ENCODE peak calls at places on chromosomes 6 and 20, in five cellular contexts. One of them, this sample, is unnamed.

GRCh38 chr6:36116943-36117342 is 13.4 kb upstream of the MAPK13 start:
- DNase-seq in IMR-90: no peak
- DNase-seq in H1: no peak
- DNase-seq in K562: no peak
- DNase-seq in A549: no peak
- DNase-seq in this sample: no peak

GRCh38 chr6:21360353-21360752 is 233.2 kb upstream of the SOX4 start:
- DNase-seq in A549: no peak
- DNase-seq in H1: no peak
- DNase-seq in K562: no peak
- DNase-seq in IMR-90: no peak
- DNase-seq in this sample: no peak

GRCh38 chr6:3455490-3456394 is 1.1 kb downstream of the SLC22A23 start:
- DNase-seq in H1: no peak
- DNase-seq in K562: peak
- DNase-seq in IMR-90: no peak
- DNase-seq in A549: peak
- DNase-seq in this sample: peak

GRCh38 chr6:113847435-113847834 is 9.7 kb upstream of the MARCKS start:
- DNase-seq in IMR-90: peak
- DNase-seq in K562: no peak
- DNase-seq in H1: no peak
- DNase-seq in A549: no peak
- DNase-seq in this sample: no peak

GRCh38 chr6:108001696-108002231 is 43.8 kb upstream of the SEC63 start:
- DNase-seq in K562: no peak
- DNase-seq in IMR-90: no peak
- DNase-seq in H1: no peak
- DNase-seq in A549: peak
- DNase-seq in this sample: no peak

GRCh38 chr6:15722731-15723130 is 59.9 kb upstream of the DTNBP1 start:
- DNase-seq in K562: no peak
- DNase-seq in A549: no peak
- DNase-seq in IMR-90: no peak
- DNase-seq in H1: no peak
- DNase-seq in this sample: no peak

GRCh38 chr6:15752820-15753219 is 90.0 kb upstream of the DTNBP1 start:
- DNase-seq in A549: peak
- DNase-seq in IMR-90: no peak
- DNase-seq in K562: peak
- DNase-seq in H1: no peak
- DNase-seq in this sample: no peak

GRCh38 chr6:147201885-147202515 is 2.2 kb upstream of the STXBP5 start:
- DNase-seq in A549: peak
- DNase-seq in IMR-90: peak
- DNase-seq in K562: peak
- DNase-seq in H1: no peak
- DNase-seq in this sample: peak

GRCh38 chr20:5397418-5397817 is 80.7 kb upstream of the PROKR2 start:
- DNase-seq in H1: no peak
- DNase-seq in IMR-90: no peak
- DNase-seq in A549: no peak
- DNase-seq in K562: no peak
- DNase-seq in this sample: no peak

GRCh38 chr20:44959082-44959895 is 908 bp downstream of the TOMM34 start:
- DNase-seq in H1: no peak
- DNase-seq in IMR-90: peak
- DNase-seq in K562: no peak
- DNase-seq in A549: peak
- DNase-seq in this sample: peak

GRCh38 chr6:149964243-149965190 is 774 bp downstream of the ULBP1 start:
- DNase-seq in H1: no peak
- DNase-seq in IMR-90: peak
- DNase-seq in A549: no peak
- DNase-seq in K562: no peak
- DNase-seq in this sample: peak

GRCh38 chr6:2990179-2990931 is 9.3 kb upstream of the NQO2 start:
- DNase-seq in H1: no peak
- DNase-seq in IMR-90: no peak
- DNase-seq in K562: peak
- DNase-seq in A549: no peak
- DNase-seq in this sample: no peak

GRCh38 chr20:39607124-39607523 is 645.0 kb downstream of the DHX35 start:
- DNase-seq in H1: no peak
- DNase-seq in A549: no peak
- DNase-seq in K562: no peak
- DNase-seq in IMR-90: no peak
- DNase-seq in this sample: no peak

GRCh38 chr20:7672551-7672950 is 267.7 kb downstream of the HAO1 start:
- DNase-seq in H1: no peak
- DNase-seq in A549: no peak
- DNase-seq in IMR-90: no peak
- DNase-seq in K562: no peak
- DNase-seq in this sample: no peak

GRCh38 chr6:72825265-72825918 is 203.5 kb downstream of the KCNQ5 start:
- DNase-seq in H1: no peak
- DNase-seq in A549: peak
- DNase-seq in IMR-90: peak
- DNase-seq in K562: no peak
- DNase-seq in this sample: no peak

GRCh38 chr6:55448446-55448845 is 121.2 kb downstream of the GFRAL start:
- DNase-seq in H1: no peak
- DNase-seq in K562: no peak
- DNase-seq in IMR-90: peak
- DNase-seq in A549: no peak
- DNase-seq in this sample: no peak

GRCh38 chr6:12890171-12890790 is 173.7 kb downstream of the PHACTR1 start:
- DNase-seq in IMR-90: no peak
- DNase-seq in K562: peak
- DNase-seq in A549: peak
- DNase-seq in H1: no peak
- DNase-seq in this sample: no peak

GRCh38 chr6:166608819-166609218 is 18.2 kb downstream of the RPS6KA2 start:
- DNase-seq in K562: no peak
- DNase-seq in A549: no peak
- DNase-seq in IMR-90: peak
- DNase-seq in H1: no peak
- DNase-seq in this sample: no peak
- TF ChIP-seq RFX5 in K562: no peak
- TF ChIP-seq RFX5 in A549: no peak
- TF ChIP-seq RFX5 in IMR-90: no peak
- TF ChIP-seq RFX5 in H1: no peak
- TF ChIP-seq RFX5 in this sample: no peak

DNA sequence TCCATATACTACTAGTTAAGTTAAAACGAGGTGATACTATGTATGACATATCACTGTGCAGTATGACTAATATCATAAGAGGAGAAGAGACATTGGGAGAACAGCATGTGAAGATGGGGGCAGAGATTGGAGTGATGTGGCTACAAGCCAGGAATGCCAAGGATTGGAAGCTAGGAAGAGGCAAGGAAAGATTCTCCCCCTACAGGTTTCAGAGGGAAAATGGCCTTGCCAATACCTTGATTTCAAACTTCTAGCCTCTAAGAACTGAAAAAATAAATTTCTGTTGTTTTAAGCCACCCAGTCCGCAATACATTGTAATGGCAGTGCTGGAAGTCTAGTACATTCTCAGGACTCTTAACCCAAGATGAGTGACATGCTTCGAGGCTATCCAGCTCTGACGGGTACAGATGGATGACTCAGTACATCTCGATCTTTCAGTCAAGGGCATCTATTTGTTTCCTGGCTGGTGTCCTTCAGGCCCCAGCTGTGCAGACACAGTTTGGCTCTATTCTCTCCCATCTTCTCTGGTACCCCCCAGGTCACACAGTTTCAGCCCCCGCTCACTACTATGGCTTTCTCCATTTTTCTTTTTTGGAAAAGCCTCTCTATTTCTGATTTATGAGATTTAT is 55.5 kb upstream of the THEMIS start:
- DNase-seq in H1: peak
- DNase-seq in K562: no peak
- DNase-seq in IMR-90: no peak
- DNase-seq in A549: peak
- DNase-seq in this sample: no peak
- TF ChIP-seq RFX5 in H1: no peak
- TF ChIP-seq RFX5 in K562: no peak
- TF ChIP-seq RFX5 in IMR-90: no peak
- TF ChIP-seq RFX5 in A549: no peak
- TF ChIP-seq RFX5 in this sample: no peak

DNA sequence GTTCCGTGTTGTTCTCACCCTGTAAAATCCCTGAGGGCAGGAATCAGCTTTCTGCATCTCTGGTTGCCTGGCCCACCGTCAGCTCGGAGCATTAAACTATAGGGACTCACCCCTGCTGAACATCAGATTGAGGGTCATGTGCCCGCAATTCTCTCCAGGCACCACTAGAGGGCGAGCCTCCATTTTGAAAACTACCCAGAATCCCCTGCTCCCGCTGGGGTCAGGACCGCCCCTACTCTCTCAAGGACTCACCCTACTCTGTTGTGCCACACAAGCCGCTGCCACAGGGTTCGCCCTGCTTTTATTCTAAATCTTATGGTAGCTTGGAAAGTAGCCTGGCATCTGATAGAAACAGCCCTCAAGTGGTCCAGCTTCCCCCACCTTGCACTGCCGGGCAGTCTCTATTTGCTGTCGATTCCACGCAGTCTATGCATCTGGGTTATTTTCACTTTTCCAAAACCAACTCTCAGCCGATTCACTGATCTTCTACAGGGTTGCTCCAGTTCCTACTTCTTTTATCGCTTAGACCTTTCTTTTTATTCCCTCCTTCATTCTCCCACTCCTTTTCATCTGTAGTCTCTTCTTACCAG is 244.1 kb upstream of the QKI start:
- DNase-seq in A549: peak
- DNase-seq in IMR-90: no peak
- DNase-seq in H1: no peak
- DNase-seq in K562: peak
- DNase-seq in this sample: peak
- TF ChIP-seq RFX5 in A549: no peak
- TF ChIP-seq RFX5 in IMR-90: no peak
- TF ChIP-seq RFX5 in H1: no peak
- TF ChIP-seq RFX5 in K562: no peak
- TF ChIP-seq RFX5 in this sample: no peak

DNA sequence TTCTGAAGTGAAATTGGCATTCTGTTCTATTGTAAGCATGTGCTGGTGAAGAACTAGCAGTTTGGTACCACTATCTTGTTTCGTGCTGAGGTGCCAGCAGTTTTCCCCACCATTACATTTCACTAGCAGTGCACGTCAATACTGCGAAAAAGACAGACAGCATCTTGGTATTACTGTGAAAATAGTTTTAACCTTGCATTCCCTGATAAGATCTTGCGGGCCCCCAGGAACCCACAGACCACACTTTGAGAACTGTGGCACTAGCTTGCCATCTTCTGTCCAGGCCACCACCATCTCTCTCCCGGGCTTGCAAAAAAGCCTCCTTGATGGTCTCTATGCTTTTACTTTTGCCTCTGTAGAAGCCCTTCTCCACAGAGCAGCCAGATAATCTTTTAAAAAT is 185.7 kb downstream of the BACH2 start:
- DNase-seq in H1: no peak
- DNase-seq in IMR-90: no peak
- DNase-seq in A549: no peak
- DNase-seq in K562: no peak
- DNase-seq in this sample: no peak
- TF ChIP-seq RFX5 in H1: no peak
- TF ChIP-seq RFX5 in IMR-90: no peak
- TF ChIP-seq RFX5 in A549: no peak
- TF ChIP-seq RFX5 in K562: no peak
- TF ChIP-seq RFX5 in this sample: no peak

GRCh38 chr6:34459899-34460593 is 5.8 kb upstream of the PACSIN1 start:
- DNase-seq in IMR-90: peak
- DNase-seq in K562: peak
- DNase-seq in A549: peak
- DNase-seq in H1: no peak
- DNase-seq in this sample: peak
- TF ChIP-seq RFX5 in IMR-90: no peak
- TF ChIP-seq RFX5 in K562: no peak
- TF ChIP-seq RFX5 in A549: no peak
- TF ChIP-seq RFX5 in H1: no peak
- TF ChIP-seq RFX5 in this sample: no peak

DNA sequence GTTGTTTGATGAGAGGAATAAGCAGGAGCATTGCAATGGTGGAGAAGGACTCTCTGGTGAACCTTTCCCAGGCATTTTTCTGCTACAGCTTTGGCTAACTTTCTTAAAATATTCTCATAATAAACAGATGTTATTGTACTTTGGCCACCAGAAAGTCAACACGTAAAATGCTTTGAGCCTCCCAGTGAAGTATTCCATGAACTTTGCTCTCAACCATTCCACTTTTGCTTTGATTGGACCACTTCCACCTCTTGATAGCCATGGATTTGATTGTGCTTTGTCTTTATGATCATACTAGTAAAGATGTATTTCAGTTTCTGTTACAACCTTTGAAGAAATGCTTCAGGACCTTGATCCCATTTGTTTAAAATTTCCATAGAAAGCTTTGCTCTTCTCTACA is 241.1 kb downstream of the TENT5A start:
- DNase-seq in A549: no peak
- DNase-seq in K562: no peak
- DNase-seq in H1: no peak
- DNase-seq in IMR-90: no peak
- DNase-seq in this sample: no peak
- TF ChIP-seq RFX5 in A549: no peak
- TF ChIP-seq RFX5 in K562: no peak
- TF ChIP-seq RFX5 in H1: no peak
- TF ChIP-seq RFX5 in IMR-90: no peak
- TF ChIP-seq RFX5 in this sample: no peak

DNA sequence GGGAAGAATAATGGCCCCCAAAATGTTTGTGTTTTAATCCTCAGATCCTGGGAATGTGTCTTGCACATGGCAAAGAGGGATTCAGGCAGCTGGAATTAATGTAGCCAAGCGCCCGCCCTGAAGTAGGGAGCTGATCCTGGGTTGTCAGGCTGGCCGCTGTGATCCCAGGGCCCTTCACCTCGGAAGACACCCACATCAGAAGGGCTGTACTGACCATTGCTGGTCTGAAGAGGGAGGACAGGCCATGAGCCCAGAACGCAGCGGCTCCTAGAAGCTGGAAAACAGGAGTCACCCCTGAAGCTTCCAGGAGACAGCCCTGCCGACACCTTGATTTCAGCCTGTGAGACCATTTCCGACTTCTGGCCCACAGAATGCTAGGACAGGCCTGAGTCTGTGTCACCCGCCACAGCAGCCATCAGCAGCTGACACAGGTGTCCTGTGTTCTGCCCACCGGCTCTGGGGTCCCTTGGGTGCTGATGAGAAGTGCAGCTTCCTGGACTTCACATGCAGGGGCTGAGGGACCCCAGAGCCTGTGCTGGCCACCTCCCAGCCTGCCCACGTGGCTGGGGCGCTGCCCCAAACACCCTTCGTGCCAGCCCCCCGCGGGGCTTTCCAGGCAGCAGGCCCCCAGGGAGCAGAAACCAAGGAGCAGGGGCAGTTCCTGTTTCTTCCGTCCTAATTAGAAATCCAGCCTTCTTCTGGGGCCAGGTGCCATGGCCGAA is 86.3 kb downstream of the ERMARD start:
- DNase-seq in A549: no peak
- DNase-seq in IMR-90: no peak
- DNase-seq in H1: no peak
- DNase-seq in K562: no peak
- DNase-seq in this sample: no peak
- TF ChIP-seq RFX5 in A549: no peak
- TF ChIP-seq RFX5 in IMR-90: no peak
- TF ChIP-seq RFX5 in H1: no peak
- TF ChIP-seq RFX5 in K562: no peak
- TF ChIP-seq RFX5 in this sample: no peak